ENCODE peak calls at places on chromosomes 4 and X, in five cellular contexts. H, W, Q, F and T are unnamed samples.

GRCh38 chr4:99945718-99946345 is 586 bp downstream of the DNAJB14 start:
- DNase-seq in H (peak; percentile 33), W (peak; percentile 15), Q (no peak), F (peak; percentile 67), T (peak; percentile 58)

GRCh38 chr4:3192827-3193226 is 56.1 kb upstream of the MSANTD1 start:
- DNase-seq in H (no peak), W (no peak), Q (no peak), F (no peak), T (no peak)

GRCh38 chr4:88827442-88827841 is 129.8 kb upstream of the NAP1L5 start:
- DNase-seq in H (no peak), W (no peak), Q (no peak), F (no peak), T (no peak)

GRCh38 chr4:170030121-170030520 is 3.9 kb upstream of the MFAP3L start:
- DNase-seq in H (no peak), W (no peak), Q (no peak), F (peak; percentile 12), T (no peak)

GRCh38 chr4:105197777-105198176 is 51.1 kb downstream of the TET2 start:
- DNase-seq in H (no peak), W (peak; percentile 63), Q (no peak), F (peak; percentile 56), T (no peak)

GRCh38 chr4:86497131-86497530 is 97.0 kb upstream of the PTPN13 start:
- DNase-seq in H (no peak), W (peak; percentile 88), Q (no peak), F (peak; percentile 77), T (peak; percentile 22)

GRCh38 chr4:8088966-8089491 is 69.6 kb downstream of the ABLIM2 start:
- DNase-seq in H (no peak), W (no peak), Q (no peak), F (no peak), T (no peak)

GRCh38 chr4:8320386-8320750 is 50.8 kb downstream of the HTRA3 start:
- DNase-seq in H (no peak), W (peak; percentile 17), Q (no peak), F (no peak), T (no peak)

GRCh38 chr4:184937745-184938144 is 80.5 kb upstream of the HELT start:
- DNase-seq in H (no peak), W (no peak), Q (peak; percentile 8), F (no peak), T (peak; percentile 20)

GRCh38 chr4:25767877-25768475 is 94.8 kb downstream of the SEL1L3 start:
- DNase-seq in H (peak; percentile 42), W (peak; percentile 69), Q (peak; percentile 84), F (peak; percentile 82), T (peak; percentile 85)

GRCh38 chr4:26086621-26087068 is 172.6 kb downstream of the SMIM20 start:
- DNase-seq in H (no peak), W (no peak), Q (no peak), F (no peak), T (no peak)

GRCh38 chrX:27598312-27598711 is 8.2 kb downstream of the DCAF8L2 start:
- DNase-seq in H (no peak), W (no peak), Q (peak; percentile 66), F (no peak), T (peak; percentile 16)

GRCh38 chr4:93144644-93145043 is 683.9 kb upstream of the ATOH1 start:
- DNase-seq in H (no peak), W (no peak), Q (no peak), F (no peak), T (no peak)

GRCh38 chr4:82988323-82988832 is 22.2 kb downstream of the LIN54 start:
- DNase-seq in H (no peak), W (peak; percentile 19), Q (no peak), F (peak; percentile 82), T (no peak)

GRCh38 chr4:59848457-59848856 is 1351.7 kb upstream of the ADGRL3 start:
- DNase-seq in H (no peak), W (no peak), Q (peak; percentile 59), F (no peak), T (no peak)

GRCh38 chrX:103734125-103734760 is 23.5 kb downstream of the TMEM31 start:
- DNase-seq in H (peak; percentile 50), W (no peak), Q (no peak), F (peak; percentile 41), T (no peak)

GRCh38 chr4:151429957-151430548 is 21.1 kb downstream of the FHIP1A start:
- DNase-seq in H (peak; percentile 37), W (peak; percentile 26), Q (no peak), F (no peak), T (no peak)

GRCh38 chr4:5256416-5256815 is 205.1 kb downstream of the STK32B start:
- DNase-seq in H (no peak), W (no peak), Q (no peak), F (no peak), T (no peak)

GRCh38 chr4:87317527-87317926 is 5.2 kb downstream of the HSD17B13 start:
- DNase-seq in H (peak; percentile 13), W (peak; percentile 55), Q (no peak), F (no peak), T (peak; percentile 46)

GRCh38 chr4:162683659-162684370 is 482.9 kb downstream of the NAF1 start:
- DNase-seq in H (no peak), W (peak; percentile 67), Q (no peak), F (no peak), T (peak; percentile 55)

GRCh38 chr4:83677656-83678055 is 141.7 kb downstream of the GPAT3 start:
- DNase-seq in H (no peak), W (no peak), Q (no peak), F (peak; percentile 83), T (no peak)

GRCh38 chr4:39698424-39699009 is 581 bp downstream of the UBE2K start:
- DNase-seq in H (peak; percentile 21), W (peak; percentile 27), Q (peak; percentile 77), F (peak; percentile 61), T (peak; percentile 60)

DNA sequence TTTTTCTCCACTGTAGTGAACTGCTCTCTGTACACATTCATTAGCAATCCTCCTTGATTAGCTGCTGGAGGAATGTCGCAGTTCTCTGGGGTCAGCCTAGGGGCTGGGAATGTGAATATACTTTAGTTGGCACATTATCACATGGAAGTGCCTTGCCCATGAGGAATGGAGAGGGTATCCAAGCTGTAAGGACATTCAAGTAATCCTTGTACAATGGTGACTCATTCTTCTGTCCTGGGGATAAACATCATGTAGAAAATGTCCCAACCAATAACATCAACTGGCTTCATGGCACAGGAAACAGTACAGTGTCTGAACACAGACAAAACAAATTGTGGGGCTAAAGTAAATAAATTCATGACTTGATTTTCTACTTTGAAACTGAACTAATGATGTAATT is 147.1 kb downstream of the GLRA2 start:
- DNase-seq in H (no peak), W (peak; percentile 9), Q (no peak), F (no peak), T (no peak)
- H3K27me3 ChIP-seq in H (no peaks in the 10 kb centered on the region), W (no peaks in the 10 kb centered on the region), Q (no peaks in the 10 kb centered on the region), F (no peaks in the 10 kb centered on the region), T (no peaks in the 10 kb centered on the region)

GRCh38 chr4:15902741-15903140 is 35.8 kb downstream of the FGFBP1 start:
- DNase-seq in H (no peak), W (no peak), Q (no peak), F (no peak), T (no peak)

GRCh38 chr4:15901996-15902395 is 36.5 kb downstream of the FGFBP1 start:
- DNase-seq in H (no peak), W (no peak), Q (no peak), F (no peak), T (no peak)

GRCh38 chr4:15907430-15907829 is 31.1 kb downstream of the FGFBP1 start:
- DNase-seq in H (no peak), W (no peak), Q (no peak), F (peak; percentile 13), T (no peak)

GRCh38 chr4:15910150-15910945 is 28.2 kb downstream of the FGFBP1 start:
- DNase-seq in H (no peak), W (no peak), Q (no peak), F (no peak), T (no peak)

GRCh38 chr4:15906024-15906443 is 32.5 kb downstream of the FGFBP1 start:
- DNase-seq in H (no peak), W (peak; percentile 96), Q (peak; percentile 39), F (no peak), T (peak; percentile 68)
- H3K4me3 ChIP-seq in H (no peak overlapping the region), W (peak overlapping the region; percentile 19), Q (peak overlapping the region; percentile 40), F (no peak overlapping the region), T (no peak overlapping the region)

GRCh38 chr4:47936336-47936735 is 22.0 kb upstream of the NFXL1 start:
- DNase-seq in H (no peak), W (no peak), Q (no peak), F (no peak), T (no peak)

GRCh38 chr4:47926667-47927258 is 12.4 kb upstream of the NFXL1 start:
- DNase-seq in H (peak; percentile 65), W (peak; percentile 67), Q (peak; percentile 89), F (peak; percentile 60), T (peak; percentile 86)

GRCh38 chr4:47929682-47930201 is 15.4 kb upstream of the NFXL1 start:
- DNase-seq in H (no peak), W (no peak), Q (no peak), F (no peak), T (no peak)

GRCh38 chr4:47933798-47934197 is 19.4 kb upstream of the NFXL1 start:
- DNase-seq in H (peak; percentile 61), W (peak; percentile 58), Q (peak; percentile 53), F (peak; percentile 69), T (peak; percentile 58)

DNA sequence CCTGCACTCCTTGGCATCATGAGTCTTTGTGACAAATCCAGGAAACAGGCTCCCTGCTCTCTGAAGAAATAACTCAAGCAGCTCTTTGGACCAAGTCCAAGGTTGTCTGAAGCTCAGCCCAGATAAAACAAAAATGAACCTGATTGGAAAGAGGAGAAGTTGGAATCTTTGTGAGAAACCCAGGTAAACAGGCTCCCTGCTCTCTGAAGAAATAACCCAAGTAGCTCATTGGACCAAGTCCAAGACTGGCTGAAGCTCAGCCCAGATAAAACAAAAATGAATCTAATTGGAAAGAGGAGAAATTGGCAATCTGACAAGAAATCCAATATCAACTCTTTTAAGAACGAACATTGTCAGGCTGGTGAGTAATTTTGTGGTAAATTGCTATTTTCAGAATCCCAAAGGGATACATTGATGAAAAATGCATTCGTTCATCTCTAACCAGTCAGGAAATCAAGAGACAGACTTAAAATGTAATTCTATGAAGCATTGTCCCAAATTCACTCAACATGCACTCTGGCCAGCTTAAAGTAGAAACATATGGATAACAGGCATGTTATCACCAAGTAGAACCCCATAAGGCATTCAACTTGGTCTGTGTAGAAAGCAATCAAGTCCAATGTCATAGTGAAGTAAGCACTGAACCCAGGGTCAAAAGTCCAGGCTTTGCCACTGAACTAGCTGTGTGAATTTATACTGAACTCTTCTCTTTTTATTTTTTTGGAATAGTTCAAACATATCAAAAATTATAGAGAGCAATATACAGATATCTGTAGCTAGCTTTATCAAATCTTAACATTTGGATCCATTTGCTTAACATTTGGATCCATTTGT is 16.8 kb upstream of the NFXL1 start:
- DNase-seq in H (no peak), W (peak; percentile 55), Q (no peak), F (peak; percentile 55), T (peak; percentile 48)
- TF ChIP-seq EZH2phosphoT487 in H (no peak), W (no peak), Q (no peak), F (no peak), T (no peak)

GRCh38 chrX:149516604-149517003 is 11.5 kb upstream of the IDS start:
- DNase-seq in H (no peak), W (no peak), Q (no peak), F (no peak), T (no peak)

GRCh38 chrX:149512225-149512885 is 7.2 kb upstream of the IDS start:
- DNase-seq in H (peak; percentile 50), W (peak; percentile 73), Q (peak; percentile 62), F (peak; percentile 58), T (peak; percentile 58)

GRCh38 chrX:149515954-149516602 is 11.0 kb upstream of the IDS start:
- DNase-seq in H (no peak), W (no peak), Q (no peak), F (no peak), T (no peak)

GRCh38 chrX:149511081-149511480 is 6.0 kb upstream of the IDS start:
- DNase-seq in H (no peak), W (peak; percentile 95), Q (no peak), F (peak; percentile 37), T (peak; percentile 14)

GRCh38 chrX:149513713-149514427 is 8.8 kb upstream of the IDS start:
- DNase-seq in H (no peak), W (peak; percentile 58), Q (no peak), F (peak; percentile 26), T (no peak)
- H3K27me3 ChIP-seq in H (no peaks in the 10 kb centered on the region), W (no peaks in the 10 kb centered on the region), Q (no peaks in the 10 kb centered on the region), F (no peaks in the 10 kb centered on the region), T (no peaks in the 10 kb centered on the region)